ENCODE peak calls at places on chromosomes 12 and 14, in nine cellular contexts. K is H1, Q is transverse colon, R is tibial nerve, Y is sigmoid colon, A is HepG2, D is K562, I is GM12878, H is suprapubic skin. S is an unnamed sample.

GRCh38 chr14:57816568-57817284 is 49.2 kb downstream of the SLC35F4 start:
- DNase-seq in K (no peak), R (no peak), Y (no peak), H (no peak), D (no peak), A (no peak), Q (no peak), I (no peak), S (no peak)

GRCh38 chr12:124952801-124953200 is 36.1 kb downstream of the DHX37 start:
- DNase-seq in I (no peak), Q (no peak), H (no peak), Y (no peak), D (no peak), A (no peak), R (no peak), K (no peak), S (no peak)

GRCh38 chr12:69966409-69966808 is 141.4 kb downstream of the MYRFL start:
- DNase-seq in I (no peak), R (peak; percentile 48), H (peak; percentile 71), Q (peak; percentile 27), Y (peak; percentile 71), D (no peak), A (peak; percentile 3), K (no peak), S (no peak)

GRCh38 chr14:51939211-51939705 is 50.1 kb upstream of the RTRAF start:
- DNase-seq in D (no peak), H (no peak), K (no peak), A (no peak), I (no peak), R (no peak), Q (no peak), Y (peak; percentile 71), S (no peak)

GRCh38 chr12:15208871-15209656 is 12.2 kb downstream of the RERG start:
- DNase-seq in K (no peak), Y (no peak), A (no peak), Q (no peak), R (no peak), D (no peak), I (no peak), H (no peak), S (no peak)

GRCh38 chr12:55797068-55797467 is 20.5 kb downstream of the SARNP start:
- DNase-seq in K (no peak), Y (no peak), H (no peak), D (peak; percentile 31), A (peak; percentile 51), I (no peak), R (no peak), Q (no peak), S (no peak)

GRCh38 chr14:89349196-89350008 is 67.6 kb downstream of the FOXN3 start:
- DNase-seq in K (no peak), Y (peak; percentile 81), D (no peak), A (no peak), H (no peak), R (no peak), Q (peak; percentile 53), I (no peak), S (no peak)

GRCh38 chr14:73725116-73726024 is 11.2 kb upstream of the PNMA1 start:
- DNase-seq in K (no peak), R (no peak), D (peak; percentile 62), Q (no peak), Y (peak; percentile 71), H (peak; percentile 65), I (no peak), A (no peak), S (peak; percentile 51)

GRCh38 chr12:111692575-111693210 is 6.8 kb downstream of the ACAD10 start:
- DNase-seq in H (no peak), A (no peak), Q (no peak), D (peak; percentile 33), Y (no peak), K (no peak), R (no peak), I (no peak), S (no peak)

GRCh38 chr14:43003845-43004244 is 1397.2 kb downstream of the LRFN5 start:
- DNase-seq in R (no peak), H (no peak), Y (no peak), Q (no peak), K (no peak), A (peak; percentile 13), I (no peak), D (no peak), S (no peak)

GRCh38 chr12:109385339-109386078 is 37.8 kb downstream of the MYO1H start:
- DNase-seq in D (peak; percentile 14), H (peak; percentile 72), I (no peak), A (peak; percentile 32), Q (no peak), R (no peak), K (no peak), Y (no peak), S (no peak)

DNA sequence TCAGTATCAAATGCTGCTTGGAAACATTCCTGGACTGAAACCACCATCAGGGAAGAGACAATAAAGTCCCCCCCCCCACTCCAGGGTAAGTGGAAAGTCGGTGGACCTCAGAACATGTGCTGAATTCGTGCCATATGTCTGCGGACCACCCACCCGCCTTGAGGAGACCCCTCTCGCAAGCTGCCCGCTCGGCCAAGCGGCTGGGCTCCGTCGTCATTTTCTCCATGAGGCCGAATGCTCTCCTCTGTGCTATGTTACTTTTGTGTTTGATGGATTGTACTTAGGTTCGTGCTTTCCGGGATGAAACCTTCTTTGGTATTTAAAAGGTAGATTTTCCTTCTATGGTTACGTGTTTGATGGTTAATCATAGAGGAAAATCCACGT is 136.2 kb upstream of the RTL1 start:
- DNase-seq in D (no peak), Q (no peak), K (no peak), H (no peak), I (no peak), A (no peak), R (no peak), Y (peak; percentile 32), S (no peak)
- H3K36me3 ChIP-seq in D (no peaks in the 10 kb centered on the region), Q (no peaks in the 10 kb centered on the region), K (no peaks in the 10 kb centered on the region), H (no peaks in the 10 kb centered on the region), I (no peaks in the 10 kb centered on the region), A (no peaks in the 10 kb centered on the region), R (no peaks in the 10 kb centered on the region), Y (no peaks in the 10 kb centered on the region), S (no peaks in the 10 kb centered on the region)

GRCh38 chr14:82999802-83000201 is 1466.1 kb upstream of the SEL1L start:
- DNase-seq in K (peak; percentile 2), Y (no peak), Q (no peak), A (no peak), I (no peak), D (no peak), H (no peak), R (no peak), S (no peak)
- TF ChIP-seq CTCF in K (no peak), Y (no peak), Q (no peak), A (no peak), I (peak; percentile 19), D (no peak), H (no peak), R (no peak), S (no peak)

GRCh38 chr14:95787941-95788340 is 74.0 kb upstream of the TCL1A start:
- DNase-seq in K (no peak), Y (no peak), A (no peak), R (no peak), D (no peak), I (no peak), Q (no peak), H (no peak), S (no peak)

GRCh38 chr14:95786566-95786965 is 72.6 kb upstream of the TCL1A start:
- DNase-seq in H (no peak), Y (no peak), Q (no peak), R (no peak), A (no peak), I (no peak), D (no peak), K (no peak), S (no peak)

GRCh38 chr14:95784137-95784536 is 70.2 kb upstream of the TCL1A start:
- DNase-seq in D (no peak), K (no peak), I (no peak), H (no peak), R (no peak), A (peak; percentile 16), Q (no peak), Y (no peak), S (no peak)
- TF ChIP-seq EP300 in D (no peak), K (no peak), I (no peak), H (no peak), R (no peak), A (no peak), Q (no peak), Y (no peak), S (no peak)

GRCh38 chr12:122206111-122206881 is 2.8 kb downstream of the B3GNT4 start:
- DNase-seq in A (no peak), R (no peak), Y (no peak), D (no peak), I (no peak), H (peak; percentile 57), Q (no peak), K (no peak), S (peak; percentile 41)

GRCh38 chr12:122207391-122207790 is 3.9 kb downstream of the B3GNT4 start:
- DNase-seq in R (no peak), A (no peak), D (no peak), Y (no peak), K (no peak), I (no peak), H (peak; percentile 15), Q (no peak), S (no peak)

GRCh38 chr12:122205590-122205925 is 2.0 kb downstream of the B3GNT4 start:
- DNase-seq in K (no peak), H (no peak), R (no peak), D (no peak), Y (no peak), Q (no peak), I (no peak), A (no peak), S (no peak)

GRCh38 chr12:122208073-122208820 is 4.7 kb downstream of the B3GNT4 start:
- DNase-seq in Q (no peak), H (peak; percentile 21), R (no peak), D (no peak), K (no peak), I (no peak), Y (no peak), A (no peak), S (peak; percentile 27)

GRCh38 chr12:122206976-122207375 is 3.5 kb downstream of the B3GNT4 start:
- DNase-seq in I (no peak), Y (no peak), K (no peak), R (no peak), Q (no peak), A (no peak), D (no peak), H (peak; percentile 56), S (peak; percentile 31)
- H3K36me3 ChIP-seq in I (peaks cover 10% of the 10 kb centered on the region), Y (peaks cover 31% of the 10 kb centered on the region), K (peaks cover 12% of the 10 kb centered on the region), R (no peaks in the 10 kb centered on the region), Q (peaks cover 16% of the 10 kb centered on the region), A (peaks cover 12% of the 10 kb centered on the region), D (peaks cover 44% of the 10 kb centered on the region), H (peaks cover 45% of the 10 kb centered on the region), S (no peaks in the 10 kb centered on the region)

S was measured in ovary.